ENCODE peak calls at places on chromosomes 6 and 20, in ten cellular contexts. K is colonic mucosa, D is lower leg skin, L is neural crest cell, S is MM.1S, R is bronchial epithelial cell, W is fibroblast of pulmonary artery, U is nephron progenitor cell, F is foreskin fibroblast, H is fibroblast of lung. O is an unnamed sample.

GRCh38 chr20:2799688-2800589 is 488 bp downstream of the CPXM1 start:
- DNase-seq in K (no peak), D (peak; percentile 81), L (peak; percentile 25), S (no peak), R (no peak), W (no peak), U (peak; percentile 33), F (peak; percentile 52), H (peak; percentile 12), O (no peak)

GRCh38 chr20:3494218-3494617 is 23.4 kb downstream of the ATRN start:
- DNase-seq in K (no peak), D (no peak), L (no peak), S (no peak), R (peak; percentile 48), W (no peak), U (no peak), F (no peak), H (no peak), O (no peak)

GRCh38 chr20:51350941-51351631 is 191.4 kb downstream of the NFATC2 start:
- DNase-seq in K (no peak), D (no peak), L (no peak), S (no peak), R (peak; percentile 41), W (peak; percentile 70), U (no peak), F (peak; percentile 89), H (peak; percentile 84), O (no peak)

GRCh38 chr20:47662483-47663353 is 122.6 kb downstream of the SULF2 start:
- DNase-seq in K (no peak), D (peak; percentile 62), L (no peak), S (no peak), R (no peak), W (no peak), U (no peak), F (peak; percentile 29), H (no peak), O (no peak)

GRCh38 chr6:30013296-30013922 is 47.7 kb upstream of the POLR1H start:
- DNase-seq in K (no peak), D (no peak), L (peak; percentile 40), S (no peak), R (no peak), W (peak; percentile 18), U (peak; percentile 64), F (no peak), H (no peak), O (peak; percentile 22)

GRCh38 chr6:149891259-149891658 is 6.7 kb downstream of the RAET1E start:
- DNase-seq in K (no peak), D (no peak), L (no peak), S (no peak), R (peak; percentile 84), W (no peak), U (no peak), F (no peak), H (no peak), O (no peak)

GRCh38 chr6:53986165-53986720 is 125.0 kb upstream of the MLIP start:
- DNase-seq in K (peak; percentile 49), D (no peak), L (peak; percentile 15), S (peak; percentile 41), R (peak; percentile 56), W (peak; percentile 82), U (peak; percentile 52), F (peak; percentile 79), H (peak; percentile 80), O (peak; percentile 6)

GRCh38 chr20:1568166-1568490 is 10.6 kb upstream of the SIRPD start:
- DNase-seq in K (no peak), D (no peak), L (no peak), S (no peak), R (peak; percentile 67), W (no peak), U (no peak), F (no peak), H (no peak), O (no peak)

DNA sequence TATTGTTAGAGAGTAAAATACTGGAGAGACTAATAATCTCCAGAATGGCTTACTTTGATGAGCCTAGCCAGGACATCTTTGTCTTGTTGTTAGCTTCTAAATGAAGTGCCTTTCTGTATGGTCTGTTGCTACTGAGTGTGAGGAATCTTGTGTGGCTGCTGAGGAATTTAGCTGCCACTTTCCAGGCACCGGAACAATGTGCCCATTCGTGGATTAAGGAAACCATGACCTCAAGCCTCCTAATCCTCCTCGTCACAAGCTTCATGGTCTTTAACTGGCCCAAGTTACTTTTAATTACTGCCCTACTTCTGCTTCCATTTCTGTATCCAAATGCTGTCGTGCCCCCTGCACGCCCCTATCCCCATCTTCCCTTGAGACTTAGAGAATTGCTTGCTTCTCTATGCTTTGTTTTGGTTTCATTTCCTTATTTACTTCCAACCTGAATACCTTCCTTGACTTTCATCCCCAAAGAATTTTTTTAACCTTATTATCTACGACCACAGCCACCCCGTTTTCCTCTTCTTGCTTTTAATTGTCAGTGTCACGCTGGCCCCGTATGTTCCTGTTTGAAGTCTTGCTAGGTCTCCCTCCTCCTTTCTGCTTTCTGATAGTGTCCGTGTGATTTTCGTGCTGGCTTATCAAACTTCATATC is 40.0 kb downstream of the RNF217 start:
- DNase-seq in K (no peak), D (no peak), L (no peak), S (no peak), R (no peak), W (peak; percentile 72), U (no peak), F (peak; percentile 24), H (peak; percentile 29), O (no peak)
- TF ChIP-seq CTCF in K (no peak), D (no peak), L (no peak), S (no peak), R (no peak), W (no peak), U (no peak), F (no peak), H (no peak), O (no peak)

GRCh38 chr6:145380186-145380585 is 355.1 kb downstream of the EPM2A start:
- DNase-seq in K (no peak), D (no peak), L (no peak), S (no peak), R (no peak), W (no peak), U (no peak), F (peak; percentile 48), H (peak; percentile 14), O (no peak)

GRCh38 chr6:145370559-145370958 is 364.8 kb downstream of the EPM2A start:
- DNase-seq in K (no peak), D (no peak), L (no peak), S (no peak), R (no peak), W (no peak), U (no peak), F (no peak), H (no peak), O (no peak)

GRCh38 chr6:145373826-145374225 is 361.5 kb downstream of the EPM2A start:
- DNase-seq in K (no peak), D (no peak), L (no peak), S (no peak), R (no peak), W (no peak), U (no peak), F (no peak), H (no peak), O (no peak)

GRCh38 chr6:145372671-145373123 is 362.6 kb downstream of the EPM2A start:
- DNase-seq in K (no peak), D (no peak), L (no peak), S (peak; percentile 81), R (peak; percentile 29), W (peak; percentile 86), U (no peak), F (peak; percentile 64), H (peak; percentile 78), O (no peak)

DNA sequence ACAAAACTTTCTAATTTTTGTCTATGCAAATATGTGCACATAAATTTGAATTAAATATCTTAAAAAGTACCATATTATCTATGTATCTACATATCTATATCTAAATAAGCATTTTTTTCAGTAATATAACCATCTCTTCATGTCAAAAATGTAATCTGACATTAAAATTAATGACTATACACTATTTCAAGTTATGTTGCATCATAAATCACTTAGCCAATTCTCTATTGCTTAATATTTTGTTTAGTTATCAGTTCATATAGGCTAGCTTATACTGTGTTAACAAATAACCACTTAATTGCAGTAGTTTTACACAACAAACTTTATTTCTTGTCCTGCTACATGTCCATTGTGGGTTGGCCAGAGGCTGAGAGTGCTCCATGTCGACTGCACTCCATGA is 360.8 kb downstream of the EPM2A start:
- DNase-seq in K (no peak), D (no peak), L (no peak), S (no peak), R (peak; percentile 13), W (no peak), U (no peak), F (no peak), H (no peak), O (no peak)
- TF ChIP-seq CTCF in K (no peak), D (no peak), L (no peak), S (no peak), R (no peak), W (no peak), U (no peak), F (no peak), H (no peak), O (no peak)

GRCh38 chr20:23022849-23023248 is 12.3 kb upstream of the SSTR4 start:
- DNase-seq in K (no peak), D (no peak), L (no peak), S (no peak), R (no peak), W (peak; percentile 18), U (no peak), F (no peak), H (peak; percentile 25), O (no peak)

GRCh38 chr20:23021941-23022340 is 13.2 kb upstream of the SSTR4 start:
- DNase-seq in K (no peak), D (peak; percentile 36), L (no peak), S (no peak), R (peak; percentile 91), W (no peak), U (no peak), F (peak; percentile 11), H (no peak), O (no peak)

GRCh38 chr20:23020230-23020629 is 14.9 kb upstream of the SSTR4 start:
- DNase-seq in K (no peak), D (no peak), L (no peak), S (no peak), R (no peak), W (no peak), U (no peak), F (no peak), H (no peak), O (no peak)

GRCh38 chr20:23019403-23019802 is 15.7 kb upstream of the SSTR4 start:
- DNase-seq in K (no peak), D (no peak), L (no peak), S (no peak), R (no peak), W (no peak), U (no peak), F (no peak), H (no peak), O (no peak)

GRCh38 chr20:23021541-23021940 is 13.6 kb upstream of the SSTR4 start:
- DNase-seq in K (no peak), D (peak; percentile 21), L (no peak), S (no peak), R (no peak), W (no peak), U (no peak), F (no peak), H (peak; percentile 2), O (no peak)
- TF ChIP-seq CTCF in K (no peak), D (no peak), L (no peak), S (no peak), R (no peak), W (no peak), U (no peak), F (no peak), H (no peak), O (no peak)

DNA sequence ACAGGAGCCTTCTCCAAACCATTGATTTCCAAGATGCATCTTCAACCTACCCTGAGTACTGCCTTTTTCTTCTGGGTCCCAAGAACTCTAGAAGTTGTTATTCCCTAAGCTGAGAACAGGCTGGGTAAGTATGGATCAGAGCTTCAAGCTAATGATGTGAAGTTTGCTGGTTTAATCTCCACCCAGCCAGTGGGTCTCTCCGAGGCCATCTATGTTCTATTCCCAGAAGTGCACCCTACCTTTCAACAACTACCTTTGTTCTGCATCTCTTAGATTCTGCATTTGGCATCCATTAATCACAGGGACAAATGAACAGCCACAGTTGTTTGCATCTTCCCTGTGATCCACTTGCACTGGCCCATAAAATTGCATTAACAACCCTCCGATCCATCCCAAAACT is 246.2 kb downstream of the HIVEP2 start:
- DNase-seq in K (no peak), D (no peak), L (no peak), S (no peak), R (no peak), W (no peak), U (no peak), F (peak; percentile 23), H (no peak), O (no peak)
- TF ChIP-seq CTCF in K (no peak), D (no peak), L (peak; percentile 28), S (no peak), R (peak; percentile 12), W (peak; percentile 19), U (no peak), F (peak; percentile 10), H (peak; percentile 22), O (peak; percentile 47)